ENCODE peak calls at places on chromosome 20, in ten cellular contexts. K is thyroid gland, T is A549, E is GM12892, D is H1, X is GM12878, C is right lobe of liver, N is GM12891, J is heart left ventricle, Z is breast epithelium. G is an unnamed sample.

GRCh38 chr20:14332796-14333345 is 4.5 kb downstream of the FLRT3 start:
- DNase-seq in K (no peak), T (no peak), E (no peak), D (no peak), X (no peak), C (no peak), N (no peak), J (no peak), Z (no peak), G (no peak)

GRCh38 chr20:25237610-25238318 is 10.1 kb upstream of the PYGB start:
- DNase-seq in K (no peak), T (peak), E (no peak), D (no peak), X (no peak), C (no peak), N (no peak), J (peak), Z (peak), G (peak)

GRCh38 chr20:56795492-56795891 is 166.4 kb downstream of the TFAP2C start:
- DNase-seq in K (no peak), T (no peak), E (no peak), D (no peak), X (no peak), C (no peak), N (no peak), J (no peak), Z (no peak), G (no peak)

GRCh38 chr20:14925286-14925685 is 587.9 kb upstream of the FLRT3 start:
- DNase-seq in K (no peak), T (no peak), E (no peak), D (no peak), X (no peak), C (no peak), N (no peak), J (no peak), Z (no peak), G (no peak)

GRCh38 chr20:12677925-12678324 is 330.8 kb upstream of the SPTLC3 start:
- DNase-seq in K (no peak), T (no peak), E (no peak), D (no peak), X (no peak), C (no peak), N (no peak), J (no peak), Z (no peak), G (no peak)

GRCh38 chr20:12916699-12917098 is 92.1 kb upstream of the SPTLC3 start:
- DNase-seq in K (peak), T (no peak), E (no peak), D (no peak), X (no peak), C (peak), N (no peak), J (no peak), Z (no peak), G (no peak)

GRCh38 chr20:56779452-56780143 is 150.5 kb downstream of the TFAP2C start:
- DNase-seq in K (no peak), T (no peak), E (no peak), D (no peak), X (no peak), C (no peak), N (no peak), J (no peak), Z (no peak), G (no peak)

GRCh38 chr20:33518071-33518470 is 28.2 kb downstream of the CBFA2T2 start:
- DNase-seq in K (no peak), T (no peak), E (no peak), D (no peak), X (no peak), C (no peak), N (no peak), J (no peak), Z (no peak), G (no peak)

GRCh38 chr20:53942121-53942816 is 128.1 kb downstream of the BCAS1 start:
- DNase-seq in K (no peak), T (no peak), E (no peak), D (peak), X (peak), C (no peak), N (no peak), J (no peak), Z (no peak), G (no peak)

GRCh38 chr20:6311097-6311496 is 188.3 kb upstream of the FERMT1 start:
- DNase-seq in K (no peak), T (no peak), E (no peak), D (no peak), X (no peak), C (no peak), N (no peak), J (no peak), Z (no peak), G (no peak)

GRCh38 chr20:24779166-24779565 is 169.9 kb upstream of the CST7 start:
- DNase-seq in K (peak), T (no peak), E (no peak), D (no peak), X (no peak), C (no peak), N (no peak), J (no peak), Z (no peak), G (no peak)

GRCh38 chr20:38445901-38446425 is 10.8 kb upstream of the SNHG17 start:
- DNase-seq in K (peak), T (no peak), E (no peak), D (no peak), X (no peak), C (no peak), N (no peak), J (no peak), Z (no peak), G (no peak)

GRCh38 chr20:24588725-24589340 is 119.4 kb downstream of the SYNDIG1 start:
- DNase-seq in K (no peak), T (no peak), E (no peak), D (no peak), X (no peak), C (no peak), N (no peak), J (no peak), Z (no peak), G (no peak)

GRCh38 chr20:6908673-6909072 is 141.2 kb downstream of the BMP2 start:
- DNase-seq in K (no peak), T (no peak), E (no peak), D (no peak), X (no peak), C (no peak), N (no peak), J (no peak), Z (no peak), G (no peak)

GRCh38 chr20:38697306-38697705 is 27.0 kb upstream of the SLC32A1 start:
- DNase-seq in K (no peak), T (no peak), E (no peak), D (no peak), X (no peak), C (no peak), N (no peak), J (no peak), Z (no peak), G (no peak)

GRCh38 chr20:40633123-40633850 is 55.7 kb downstream of the MAFB start:
- DNase-seq in K (no peak), T (no peak), E (no peak), D (peak), X (no peak), C (no peak), N (no peak), J (no peak), Z (no peak), G (no peak)

GRCh38 chr20:2403291-2404052 is 22.8 kb downstream of the TGM6 start:
- DNase-seq in K (no peak), T (no peak), E (no peak), D (no peak), X (no peak), C (no peak), N (no peak), J (no peak), Z (no peak), G (no peak)

GRCh38 chr20:50123418-50123817 is 10.5 kb upstream of the UBE2V1 start:
- DNase-seq in K (no peak), T (no peak), E (no peak), D (no peak), X (no peak), C (peak), N (no peak), J (no peak), Z (no peak), G (no peak)

GRCh38 chr20:1337441-1337840 is 8.5 kb upstream of the SDCBP2 start:
- DNase-seq in K (no peak), T (no peak), E (no peak), D (peak), X (no peak), C (no peak), N (no peak), J (no peak), Z (no peak), G (no peak)

GRCh38 chr20:45742596-45742995 is 20.4 kb downstream of the SPINT4 start:
- DNase-seq in K (no peak), T (no peak), E (no peak), D (no peak), X (no peak), C (no peak), N (no peak), J (no peak), Z (no peak), G (no peak)

GRCh38 chr20:24823176-24823575 is 125.9 kb upstream of the CST7 start:
- DNase-seq in K (no peak), T (no peak), E (no peak), D (no peak), X (no peak), C (no peak), N (no peak), J (no peak), Z (no peak), G (no peak)

GRCh38 chr20:44901972-44902371 is 7.9 kb upstream of the PABPC1L start:
- DNase-seq in K (no peak), T (no peak), E (no peak), D (no peak), X (no peak), C (no peak), N (no peak), J (no peak), Z (no peak), G (peak)

GRCh38 chr20:62303327-62304226 is 780 bp downstream of the ADRM1 start:
- DNase-seq in K (peak), T (no peak), E (no peak), D (no peak), X (no peak), C (peak), N (peak), J (no peak), Z (no peak), G (peak)

GRCh38 chr20:62301773-62302340 is 940 bp upstream of the ADRM1 start:
- DNase-seq in K (peak), T (peak), E (peak), D (peak), X (peak), C (peak), N (peak), J (peak), Z (peak), G (peak)

GRCh38 chr20:62301111-62301668 is 1.6 kb upstream of the ADRM1 start:
- DNase-seq in K (no peak), T (no peak), E (no peak), D (no peak), X (no peak), C (no peak), N (no peak), J (no peak), Z (no peak), G (no peak)

GRCh38 chr20:62303049-62303326 is 191 bp downstream of the ADRM1 start:
- DNase-seq in K (no peak), T (no peak), E (no peak), D (no peak), X (no peak), C (no peak), N (no peak), J (no peak), Z (no peak), G (no peak)

DNA sequence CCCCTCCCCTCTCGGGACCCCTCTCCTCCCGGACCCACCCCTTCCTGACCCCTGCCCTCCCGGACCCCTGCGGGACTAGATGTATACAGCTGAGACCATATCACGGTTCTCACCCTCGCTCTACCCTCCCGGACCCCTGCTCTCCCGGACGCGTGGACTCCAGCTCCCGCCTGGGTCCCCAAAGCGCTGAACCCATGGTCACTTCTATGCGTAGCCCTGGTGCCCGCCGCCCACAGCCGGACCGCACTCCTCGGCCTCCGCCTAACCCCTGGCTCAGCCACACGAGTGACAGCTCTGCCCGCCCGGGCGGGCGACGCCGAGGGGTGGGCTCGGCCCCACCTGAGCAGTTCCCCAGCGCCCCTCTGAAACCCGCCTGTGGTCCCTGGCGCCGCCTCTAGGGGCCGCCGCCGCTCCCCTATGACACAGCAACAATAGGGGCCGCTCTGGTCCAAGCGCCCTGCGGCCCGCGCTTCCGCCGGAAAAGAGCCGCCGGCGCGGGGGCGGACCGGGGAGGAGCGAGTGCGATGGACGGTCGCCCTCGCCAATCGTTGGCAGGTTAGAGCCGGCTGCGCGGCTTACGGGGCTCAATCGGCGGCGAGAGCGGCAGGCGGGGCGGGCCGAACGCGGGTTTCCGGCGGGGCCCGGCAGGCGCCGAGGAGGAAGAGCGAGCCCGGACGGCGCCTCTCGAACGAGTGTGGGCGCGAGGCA is at the start of gene ADRM1:
- DNase-seq in K (peak), T (peak), E (peak), D (peak), X (peak), C (peak), N (peak), J (peak), Z (peak), G (peak)
- TF ChIP-seq POLR2A in K (no peak), T (peak), E (peak), D (peak), X (peak), C (peak), N (peak), J (peak), Z (peak), G (peak)

GRCh38 chr20:23085415-23086055 is 589 bp downstream of the CD93 start:
- DNase-seq in K (no peak), T (no peak), E (no peak), D (no peak), X (no peak), C (no peak), N (no peak), J (no peak), Z (no peak), G (no peak)

GRCh38 chr20:23086931-23087411 is 847 bp upstream of the CD93 start:
- DNase-seq in K (peak), T (no peak), E (no peak), D (no peak), X (no peak), C (peak), N (no peak), J (peak), Z (no peak), G (peak)

GRCh38 chr20:23087587-23088275 is 1.6 kb upstream of the CD93 start:
- DNase-seq in K (no peak), T (no peak), E (no peak), D (no peak), X (no peak), C (no peak), N (no peak), J (no peak), Z (no peak), G (peak)

GRCh38 chr20:23084845-23085355 is 1.2 kb downstream of the CD93 start:
- DNase-seq in K (no peak), T (no peak), E (no peak), D (no peak), X (no peak), C (no peak), N (no peak), J (no peak), Z (no peak), G (no peak)

DNA sequence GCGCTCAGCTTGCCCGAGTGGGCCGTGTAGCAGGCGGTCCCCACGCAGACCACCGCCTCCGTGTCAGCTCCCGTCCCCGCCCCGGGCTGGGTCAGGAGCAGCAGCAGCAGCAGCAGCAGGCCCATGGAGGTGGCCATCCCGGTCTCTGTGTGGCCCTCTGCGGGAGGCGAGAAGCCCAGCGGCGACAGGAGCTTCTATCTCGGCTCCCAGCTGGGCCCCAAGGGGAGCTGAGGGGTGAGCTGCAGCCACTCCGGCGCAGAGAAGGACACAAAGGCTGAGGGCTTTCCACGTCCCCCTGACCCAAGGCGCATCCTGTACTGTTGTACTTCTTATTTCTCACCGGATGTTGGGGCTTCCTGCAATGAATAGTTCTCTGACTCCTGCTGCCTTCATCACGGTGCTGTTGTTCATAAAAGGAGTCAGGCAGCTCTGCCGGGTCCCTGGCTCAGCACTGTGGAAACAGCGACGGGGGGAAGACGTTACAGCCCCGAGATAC is at the start of gene CD93:
- DNase-seq in K (no peak), T (no peak), E (peak), D (no peak), X (no peak), C (peak), N (peak), J (peak), Z (no peak), G (peak)
- TF ChIP-seq POLR2A in K (no peak), T (no peak), E (peak), D (no peak), X (no peak), C (peak), N (no peak), J (peak), Z (no peak), G (no peak)

GRCh38 chr20:62389601-62390087 is 2.7 kb downstream of the RPS21 start:
- DNase-seq in K (no peak), T (no peak), E (no peak), D (no peak), X (no peak), C (no peak), N (no peak), J (no peak), Z (no peak), G (no peak)

GRCh38 chr20:62387219-62387913 is 463 bp downstream of the RPS21 start:
- DNase-seq in K (no peak), T (no peak), E (no peak), D (no peak), X (no peak), C (no peak), N (no peak), J (no peak), Z (no peak), G (no peak)

GRCh38 chr20:62387993-62388635 is 1.2 kb downstream of the RPS21 start:
- DNase-seq in K (no peak), T (no peak), E (no peak), D (no peak), X (no peak), C (no peak), N (no peak), J (no peak), Z (no peak), G (no peak)

GRCh38 chr20:62388839-62389600 is 2.1 kb downstream of the RPS21 start:
- DNase-seq in K (no peak), T (no peak), E (no peak), D (no peak), X (no peak), C (no peak), N (no peak), J (no peak), Z (no peak), G (no peak)

DNA sequence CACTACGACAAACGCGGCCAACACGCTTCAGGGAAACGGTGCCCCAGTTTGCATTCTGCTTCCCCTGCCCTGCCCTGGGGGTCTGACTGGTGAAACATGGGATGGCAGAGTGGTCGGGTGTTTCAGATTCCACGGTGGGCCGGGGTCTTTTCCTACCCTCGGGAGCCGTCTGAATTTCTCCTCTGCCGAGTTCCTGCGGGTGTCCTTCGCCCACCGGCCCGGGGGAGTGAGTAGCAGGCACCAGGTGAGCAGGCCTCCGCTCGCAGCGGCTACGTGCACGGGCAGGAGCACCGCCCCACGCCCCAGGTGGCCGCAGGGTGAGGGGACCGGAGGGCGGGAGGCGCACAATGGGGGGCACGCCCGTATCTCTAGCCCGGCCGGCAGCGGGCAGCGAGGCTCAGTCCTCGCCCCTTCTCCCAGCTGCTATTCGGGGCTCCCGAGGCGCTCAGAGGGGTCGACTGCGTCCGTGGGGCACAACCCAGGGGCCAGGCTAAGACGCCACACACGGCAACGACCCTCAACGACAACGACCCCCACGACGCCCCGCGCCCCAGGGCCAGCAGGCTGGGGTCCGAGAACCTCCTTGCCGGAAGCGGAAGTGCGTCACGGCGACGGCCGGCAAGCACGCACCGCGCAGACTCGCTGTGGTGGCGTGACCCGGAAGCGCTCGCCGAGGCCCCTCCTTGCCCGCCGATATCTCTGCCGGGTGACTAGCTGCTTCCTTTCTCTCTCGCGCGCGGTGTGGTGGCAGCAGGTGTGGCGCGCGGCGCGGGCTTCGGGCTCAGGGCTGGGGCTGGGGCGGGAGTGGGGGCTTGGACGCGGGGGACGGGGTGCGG is at the start of gene RPS21:
- DNase-seq in K (peak), T (no peak), E (peak), D (peak), X (peak), C (peak), N (peak), J (peak), Z (peak), G (peak)
- TF ChIP-seq POLR2A in K (peak), T (peak), E (peak), D (peak), X (peak), C (peak), N (peak), J (peak), Z (peak), G (peak)

GRCh38 chr20:58891076-58891685 is 38.7 kb downstream of the GNAS start:
- DNase-seq in K (peak), T (peak), E (peak), D (peak), X (no peak), C (peak), N (peak), J (peak), Z (peak), G (peak)
- TF ChIP-seq POLR2A in K (peak), T (peak), E (peak), D (no peak), X (peak), C (peak), N (peak), J (peak), Z (no peak), G (no peak)

GRCh38 chr20:51750037-51750769 is 18.0 kb downstream of the ATP9A start:
- DNase-seq in K (peak), T (peak), E (no peak), D (no peak), X (no peak), C (peak), N (no peak), J (peak), Z (peak), G (no peak)
- TF ChIP-seq POLR2A in K (no peak), T (no peak), E (no peak), D (no peak), X (no peak), C (peak), N (no peak), J (no peak), Z (no peak), G (no peak)

GRCh38 chr20:62924567-62925419 is 1.5 kb downstream of the DIDO1 start:
- DNase-seq in K (no peak), T (no peak), E (no peak), D (no peak), X (no peak), C (peak), N (no peak), J (no peak), Z (peak), G (peak)
- TF ChIP-seq POLR2A in K (no peak), T (no peak), E (peak), D (no peak), X (no peak), C (no peak), N (no peak), J (no peak), Z (no peak), G (peak)

GRCh38 chr20:18734525-18735189 is 78.9 kb upstream of the SCP2D1 start:
- DNase-seq in K (no peak), T (no peak), E (no peak), D (no peak), X (no peak), C (no peak), N (no peak), J (no peak), Z (no peak), G (no peak)
- TF ChIP-seq POLR2A in K (no peak), T (no peak), E (no peak), D (no peak), X (no peak), C (no peak), N (no peak), J (no peak), Z (no peak), G (no peak)